ENCODE peak calls at places on chromosomes 4 and X, in five cellular contexts. A is choroid plexus epithelial cell, U is mammary epithelial cell, R is brain microvascular endothelial cell, W is IMR-90. F is an unnamed sample.

GRCh38 chr4:177464026-177464425 is 21.8 kb upstream of the AGA start:
- DNase-seq in A (no peak), U (no peak), W (peak), R (no peak), F (no peak)

GRCh38 chr4:54281060-54281781 is 52.1 kb downstream of the PDGFRA start:
- DNase-seq in W (peak), U (peak), A (peak), R (peak), F (peak)

GRCh38 chr4:2792711-2793577 is at the start of gene SH3BP2:
- DNase-seq in A (peak), W (peak), U (peak), R (no peak), F (no peak)

GRCh38 chr4:140085062-140085622 is 68.8 kb downstream of the MAML3 start:
- DNase-seq in U (no peak), W (peak), R (no peak), A (peak), F (no peak)

GRCh38 chr4:146232131-146232722 is 17.9 kb downstream of the REELD1 start:
- DNase-seq in U (peak), A (no peak), R (no peak), W (no peak), F (no peak)

GRCh38 chr4:139242511-139243051 is 37.4 kb downstream of the MGARP start:
- DNase-seq in U (peak), R (peak), A (peak), W (peak), F (peak)

GRCh38 chrX:116806288-116806802 is 343.6 kb upstream of the CT83 start:
- DNase-seq in A (no peak), U (no peak), W (no peak), R (no peak), F (no peak)

GRCh38 chr4:158461336-158461735 is 60.3 kb upstream of the RXFP1 start:
- DNase-seq in U (peak), A (no peak), W (peak), R (no peak), F (no peak)

GRCh38 chrX:9089652-9090051 is 55.7 kb upstream of the FAM9B start:
- DNase-seq in W (no peak), U (no peak), R (no peak), A (no peak), F (no peak)
- H3K4me3 ChIP-seq in W (no peak), U (no peak), R (no peak), A (no peak), F (no peak)

DNA sequence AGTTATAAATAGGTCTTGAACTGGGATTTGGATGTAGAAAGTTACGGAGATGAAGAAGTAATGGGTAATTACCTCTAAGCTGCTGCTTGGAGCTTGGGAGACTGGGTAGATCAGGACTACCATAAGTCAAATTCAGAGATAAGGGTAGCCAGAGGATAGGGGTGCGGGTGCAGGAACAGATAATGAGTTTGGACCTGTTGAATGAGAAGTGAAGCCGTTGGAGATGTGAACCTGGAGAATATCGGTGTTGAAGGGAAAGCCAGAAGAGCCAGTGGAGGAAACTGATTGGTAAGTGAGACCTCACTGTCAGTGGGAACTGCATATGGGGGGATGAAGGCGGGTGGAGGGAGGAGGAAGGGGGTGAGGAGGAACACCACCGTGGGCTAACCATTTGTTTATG is 618 bp upstream of the FOXO4 start:
- DNase-seq in A (no peak), U (no peak), W (no peak), R (no peak), F (no peak)
- H3K4me3 ChIP-seq in A (peak), U (peak), W (peak), R (peak), F (peak)

GRCh38 chrX:56994375-56995270 is 718 bp downstream of the SPIN3 start:
- DNase-seq in R (no peak), U (no peak), W (peak), A (no peak), F (no peak)
- H3K4me3 ChIP-seq in R (peak), U (peak), W (peak), A (peak), F (peak)

GRCh38 chr4:98641906-98642668 is 16.3 kb downstream of the TSPAN5 start:
- DNase-seq in A (no peak), R (no peak), U (no peak), W (no peak), F (no peak)

GRCh38 chr4:98638661-98639060 is 19.8 kb downstream of the TSPAN5 start:
- DNase-seq in U (no peak), A (no peak), R (no peak), W (peak), F (no peak)

GRCh38 chr4:98641393-98641792 is 17.0 kb downstream of the TSPAN5 start:
- DNase-seq in R (no peak), U (no peak), W (peak), A (no peak), F (no peak)

GRCh38 chr4:98639523-98639922 is 18.9 kb downstream of the TSPAN5 start:
- DNase-seq in W (peak), U (no peak), R (no peak), A (no peak), F (no peak)

GRCh38 chr4:98639108-98639507 is 19.3 kb downstream of the TSPAN5 start:
- DNase-seq in R (no peak), U (no peak), A (no peak), W (no peak), F (no peak)
- H3K4me3 ChIP-seq in R (no peak), U (no peak), A (no peak), W (no peak), F (no peak)

DNA sequence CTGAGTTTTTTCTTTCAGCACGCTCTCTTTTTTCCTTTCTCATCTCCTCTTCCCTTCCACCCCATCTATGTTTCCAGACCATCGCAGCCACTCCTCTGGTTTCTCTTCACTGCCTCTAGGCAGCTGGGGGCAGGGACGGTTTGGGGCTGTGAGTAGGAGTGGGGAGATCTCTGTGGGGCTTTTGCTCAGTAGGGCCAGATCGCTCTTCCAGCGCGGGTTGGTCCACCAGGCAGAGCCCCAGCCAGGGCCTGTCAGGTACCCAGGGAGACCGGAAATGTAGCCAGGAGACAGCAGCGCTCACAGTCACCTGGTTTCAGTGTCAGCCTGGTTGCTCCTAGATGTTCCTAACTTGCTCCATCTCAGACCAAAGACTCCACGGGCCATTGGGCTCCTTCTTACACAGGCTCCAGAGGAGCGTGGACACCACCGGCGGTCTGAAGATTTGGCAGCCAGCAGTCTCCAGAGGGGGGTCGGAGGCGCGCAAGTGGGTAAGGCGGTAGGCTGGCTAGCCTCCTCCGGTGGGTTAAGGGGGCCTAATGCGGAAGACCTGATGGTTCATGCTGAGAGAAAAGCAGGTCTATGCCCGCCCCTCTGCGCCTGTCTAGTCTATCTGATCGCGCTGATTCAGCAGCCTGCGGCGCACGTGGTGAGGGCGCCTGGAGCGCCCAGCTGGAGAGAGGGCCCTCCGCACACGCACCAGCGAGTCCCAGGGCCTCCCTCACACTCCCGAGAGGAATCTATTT is 1.8 kb downstream of the FGF5 start:
- DNase-seq in W (peak), A (no peak), R (peak), U (peak), F (no peak)
- H3K4me3 ChIP-seq in W (peak), A (peak), R (peak), U (peak), F (peak)

DNA sequence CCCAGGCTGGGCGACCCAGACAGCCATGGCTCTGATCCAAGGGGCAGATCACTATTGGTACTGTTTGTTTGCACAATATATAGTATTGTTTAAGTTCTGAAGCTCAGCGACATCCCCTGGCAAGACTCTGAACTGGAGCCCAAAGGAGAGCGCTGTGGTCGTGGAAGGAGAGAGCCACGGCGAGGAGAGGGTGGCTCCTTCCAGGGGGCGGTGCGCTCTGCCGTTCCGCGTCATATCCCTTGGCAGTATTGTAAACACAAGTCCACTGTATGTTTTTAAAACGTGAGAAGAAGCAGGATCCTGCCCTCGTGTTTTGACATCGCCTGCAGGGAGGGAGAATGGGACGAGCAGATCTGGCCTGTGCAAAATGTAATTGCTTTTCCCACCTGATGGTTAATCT is 185.5 kb downstream of the RAB28 start:
- DNase-seq in U (no peak), W (peak), A (peak), R (no peak), F (no peak)
- H3K4me3 ChIP-seq in U (no peak), W (no peak), A (no peak), R (no peak), F (no peak)

DNA sequence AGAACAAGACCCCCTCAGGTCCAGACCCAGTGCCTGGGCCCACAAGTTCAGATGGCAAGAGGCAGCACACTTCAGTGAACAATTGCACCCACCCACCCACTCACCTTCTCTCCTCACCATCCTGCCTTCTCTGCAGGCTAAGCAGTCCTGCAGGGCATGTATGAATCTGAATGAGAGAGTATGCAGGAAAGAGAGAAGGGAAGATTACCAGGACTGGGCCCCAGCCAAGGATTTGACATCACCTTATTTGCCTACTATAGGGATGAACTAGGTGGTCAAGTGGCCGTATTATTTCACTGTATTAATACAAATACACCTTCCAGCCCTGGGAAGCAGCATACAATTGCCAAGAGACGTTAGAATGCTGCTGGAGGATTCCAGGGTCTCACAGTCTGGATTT is 2.1 kb upstream of the ZNF141 start:
- DNase-seq in U (no peak), R (no peak), W (no peak), A (no peak), F (no peak)
- H3K4me3 ChIP-seq in U (no peak), R (no peak), W (no peak), A (no peak), F (no peak)

GRCh38 chrX:12137982-12138365 is 299 bp upstream of the FRMPD4 start:
- DNase-seq in W (no peak), U (peak), A (no peak), R (no peak), F (no peak)
- H3K4me3 ChIP-seq in W (peak), U (peak), A (no peak), R (peak), F (peak)

DNA sequence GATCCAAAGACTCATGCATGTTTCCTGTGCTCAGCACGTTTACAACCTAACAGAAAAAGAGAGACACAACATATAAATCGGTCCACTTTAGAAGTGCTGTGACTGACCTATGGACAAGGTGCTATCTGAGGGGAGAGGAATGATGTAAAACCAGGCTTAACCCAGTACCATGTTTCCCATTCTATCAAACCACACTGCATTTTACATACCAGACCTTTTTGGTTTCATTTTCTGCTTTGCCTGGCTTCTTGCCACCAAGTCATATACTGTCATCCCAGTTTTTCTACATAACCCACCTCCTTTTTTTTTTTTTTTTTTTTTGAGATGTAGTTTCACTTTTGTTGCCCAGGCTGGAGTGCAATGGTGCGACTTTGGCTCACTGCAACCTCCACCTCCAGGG is 82.2 kb downstream of the KLF8 start:
- DNase-seq in W (no peak), A (no peak), U (no peak), R (no peak), F (no peak)
- H3K4me3 ChIP-seq in W (no peak), A (no peak), U (no peak), R (no peak), F (no peak)

GRCh38 chrX:22357621-22358020 is 84.9 kb downstream of the CBLL2 start:
- DNase-seq in U (no peak), R (peak), A (peak), W (peak), F (no peak)

GRCh38 chrX:22349116-22349515 is 76.4 kb downstream of the CBLL2 start:
- DNase-seq in W (peak), A (no peak), R (no peak), U (no peak), F (no peak)

DNA sequence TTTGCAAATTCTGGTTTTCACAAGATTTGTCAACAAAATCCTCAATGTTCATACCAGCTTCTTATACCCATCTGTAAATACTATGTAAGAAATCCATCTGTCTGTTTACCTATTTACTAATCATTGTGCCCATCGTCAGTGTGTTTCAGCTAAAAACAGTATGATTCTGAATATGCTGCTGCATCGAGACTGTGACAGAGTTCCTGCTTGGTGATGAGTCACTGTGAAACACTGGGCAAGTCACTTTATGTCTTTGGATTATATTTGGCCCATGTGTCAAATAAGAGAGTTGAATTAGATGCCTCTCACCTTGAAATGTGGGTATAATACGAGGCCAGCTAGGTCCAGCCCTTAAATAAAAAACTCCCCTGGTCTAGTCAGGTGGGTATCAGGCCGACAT is 79.3 kb downstream of the CBLL2 start:
- DNase-seq in U (peak), W (no peak), A (no peak), R (peak), F (no peak)
- H3K4me3 ChIP-seq in U (no peak), W (no peak), A (no peak), R (no peak), F (no peak)